ENCODE peak calls at places on chromosomes 3 and 15, in nine cellular contexts. Y, D, C, G, O, B, J, H and X are unnamed samples.

GRCh38 chr3:28077566-28077965 is 163.9 kb upstream of the CMC1 start:
- DNase-seq in Y (peak; percentile 16), D (peak; percentile 59), C (no peak), G (peak; percentile 5), O (peak; percentile 71), B (no peak), J (no peak), H (peak; percentile 12), X (no peak)

GRCh38 chr3:46578973-46579755 is 13.1 kb upstream of the LRRC2 start:
- DNase-seq in Y (no peak), D (no peak), C (no peak), G (no peak), O (no peak), B (no peak), J (no peak), H (no peak), X (no peak)

GRCh38 chr15:89531796-89532537 is 35.6 kb upstream of the RHCG start:
- DNase-seq in Y (no peak), D (no peak), C (no peak), G (no peak), O (no peak), B (no peak), J (no peak), H (no peak), X (no peak)

GRCh38 chr3:183287301-183287971 is 34.4 kb downstream of the B3GNT5 start:
- DNase-seq in Y (peak; percentile 95), D (no peak), C (no peak), G (peak; percentile 93), O (no peak), B (peak; percentile 91), J (no peak), H (no peak), X (peak; percentile 48)

GRCh38 chr3:9500108-9501050 is 53.2 kb downstream of the LHFPL4 start:
- DNase-seq in Y (peak; percentile 66), D (peak; percentile 92), C (peak; percentile 25), G (peak; percentile 54), O (peak; percentile 94), B (peak; percentile 98), J (peak; percentile 81), H (peak; percentile 48), X (peak; percentile 85)

GRCh38 chr15:90400759-90401314 is 12.8 kb downstream of the IQGAP1 start:
- DNase-seq in Y (peak; percentile 98), D (peak; percentile 79), C (peak; percentile 73), G (peak; percentile 96), O (peak; percentile 92), B (peak; percentile 94), J (peak; percentile 41), H (peak; percentile 91), X (peak; percentile 89)

GRCh38 chr3:29677421-29677820 is 396.6 kb downstream of the RBMS3 start:
- DNase-seq in Y (peak; percentile 8), D (no peak), C (no peak), G (peak; percentile 16), O (no peak), B (no peak), J (no peak), H (no peak), X (no peak)

GRCh38 chr3:123229145-123229544 is 27.4 kb downstream of the SEC22A start:
- DNase-seq in Y (no peak), D (no peak), C (no peak), G (peak; percentile 2), O (no peak), B (no peak), J (peak; percentile 6), H (no peak), X (no peak)

GRCh38 chr3:14216257-14217048 is 37.8 kb downstream of the LSM3 start:
- DNase-seq in Y (peak; percentile 86), D (peak; percentile 97), C (no peak), G (no peak), O (peak; percentile 97), B (no peak), J (peak; percentile 85), H (no peak), X (no peak)

GRCh38 chr3:126261037-126261436 is 80.7 kb upstream of the ALDH1L1 start:
- DNase-seq in Y (peak; percentile 17), D (no peak), C (no peak), G (peak; percentile 61), O (peak; percentile 40), B (peak; percentile 74), J (no peak), H (no peak), X (peak; percentile 55)

GRCh38 chr3:126257984-126258383 is 77.6 kb upstream of the ALDH1L1 start:
- DNase-seq in Y (no peak), D (no peak), C (no peak), G (no peak), O (no peak), B (no peak), J (no peak), H (no peak), X (no peak)

GRCh38 chr3:126259411-126260391 is 79.3 kb upstream of the ALDH1L1 start:
- DNase-seq in Y (no peak), D (peak; percentile 70), C (no peak), G (peak; percentile 10), O (peak; percentile 66), B (peak; percentile 87), J (peak; percentile 79), H (no peak), X (peak; percentile 49)

GRCh38 chr3:126257174-126257573 is 76.8 kb upstream of the ALDH1L1 start:
- DNase-seq in Y (no peak), D (no peak), C (no peak), G (no peak), O (no peak), B (no peak), J (no peak), H (no peak), X (no peak)

GRCh38 chr3:126258670-126259069 is 78.3 kb upstream of the ALDH1L1 start:
- DNase-seq in Y (no peak), D (no peak), C (no peak), G (no peak), O (no peak), B (peak; percentile 10), J (no peak), H (no peak), X (no peak)
- H2AFZ ChIP-seq in Y (no peak overlapping the region), D (no peak overlapping the region), C (no peak overlapping the region), G (no peak overlapping the region), O (no peak overlapping the region), B (no peak overlapping the region), J (no peak overlapping the region), H (peak overlapping the region; percentile 66), X (no peak overlapping the region)

GRCh38 chr15:57592426-57592825 is 722 bp downstream of the MYZAP start:
- DNase-seq in Y (no peak), D (no peak), C (no peak), G (no peak), O (no peak), B (peak; percentile 62), J (peak; percentile 22), H (no peak), X (no peak)

GRCh38 chr15:57595011-57595866 is 3.5 kb downstream of the MYZAP start:
- DNase-seq in Y (no peak), D (no peak), C (no peak), G (no peak), O (no peak), B (peak; percentile 88), J (peak; percentile 45), H (no peak), X (peak; percentile 38)

GRCh38 chr15:57596301-57596855 is 4.7 kb downstream of the MYZAP start:
- DNase-seq in Y (no peak), D (no peak), C (no peak), G (no peak), O (no peak), B (no peak), J (no peak), H (no peak), X (no peak)

GRCh38 chr15:57592836-57593420 is 1.2 kb downstream of the MYZAP start:
- DNase-seq in Y (no peak), D (no peak), C (no peak), G (no peak), O (no peak), B (no peak), J (no peak), H (no peak), X (no peak)

GRCh38 chr15:57594479-57594878 is 2.8 kb downstream of the MYZAP start:
- DNase-seq in Y (no peak), D (no peak), C (no peak), G (no peak), O (no peak), B (no peak), J (no peak), H (no peak), X (no peak)
- H3K4me1 ChIP-seq in Y (no peaks in the 10 kb centered on the region), D (no peaks in the 10 kb centered on the region), C (peaks cover 19% of the 10 kb centered on the region), G (no peaks in the 10 kb centered on the region), O (peaks cover 13% of the 10 kb centered on the region), B (peaks cover 3% of the 10 kb centered on the region), J (no peaks in the 10 kb centered on the region), H (peaks cover 37% of the 10 kb centered on the region), X (peaks cover 39% of the 10 kb centered on the region)

DNA sequence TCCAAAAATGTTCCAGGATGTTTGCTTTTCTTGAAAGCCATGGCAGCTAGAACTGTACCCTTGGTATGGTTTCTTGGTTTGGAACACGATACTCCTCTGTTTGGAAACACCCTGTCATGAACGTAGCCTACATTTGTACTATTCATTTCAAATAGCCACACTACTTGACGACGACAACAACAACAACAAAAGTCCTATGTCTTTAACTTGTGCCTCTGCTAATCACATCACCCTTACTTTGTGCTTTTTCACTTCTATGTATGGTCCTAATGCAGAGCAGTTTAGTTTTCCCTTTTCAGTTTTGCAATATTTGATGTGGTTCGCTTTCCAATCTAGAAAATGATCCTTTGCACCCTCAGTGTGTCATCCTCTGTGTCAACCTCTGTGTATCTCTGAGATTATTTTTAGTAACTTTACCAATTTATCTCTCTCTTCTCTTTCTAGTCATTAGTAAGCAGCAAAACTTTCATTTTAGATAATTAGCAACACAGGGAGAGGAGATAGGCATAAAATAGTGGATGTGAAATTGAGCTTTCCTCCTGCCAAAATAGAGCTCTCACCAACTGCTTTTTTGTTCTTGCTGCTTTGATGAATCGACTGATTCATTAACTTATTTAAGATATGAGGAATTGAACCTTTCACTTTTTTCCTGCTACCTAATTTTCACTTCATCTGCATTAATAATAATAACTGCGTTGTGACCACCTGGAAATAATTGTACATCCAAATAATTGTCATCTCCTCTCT is 44.1 kb upstream of the TP63 start:
- DNase-seq in Y (no peak), D (no peak), C (no peak), G (no peak), O (no peak), B (no peak), J (no peak), H (no peak), X (no peak)
- H3K4me2 ChIP-seq in Y (no peak overlapping the region), D (no peak overlapping the region), C (no peak overlapping the region), G (no peak overlapping the region), O (no peak overlapping the region), B (peak overlapping the region; percentile 5), J (no peak overlapping the region), H (no peak overlapping the region), X (no peak overlapping the region)

GRCh38 chr3:155079795-155080546 is at the start of gene MME:
- DNase-seq in Y (peak; percentile 52), D (peak; percentile 94), C (no peak), G (peak; percentile 73), O (peak; percentile 94), B (peak; percentile 92), J (peak; percentile 76), H (no peak), X (peak; percentile 74)
- H2AFZ ChIP-seq in Y (peak within 1 kb of the TSS; percentile 87), D (peak within 1 kb of the TSS; percentile 87), C (peak within 1 kb of the TSS; percentile 79), G (peak within 1 kb of the TSS; percentile 95), O (peak within 1 kb of the TSS; percentile 97), B (peak within 1 kb of the TSS; percentile 97), J (peak within 1 kb of the TSS; percentile 93), H (no peak within 1 kb of the TSS), X (peak within 1 kb of the TSS; percentile 65)

DNA sequence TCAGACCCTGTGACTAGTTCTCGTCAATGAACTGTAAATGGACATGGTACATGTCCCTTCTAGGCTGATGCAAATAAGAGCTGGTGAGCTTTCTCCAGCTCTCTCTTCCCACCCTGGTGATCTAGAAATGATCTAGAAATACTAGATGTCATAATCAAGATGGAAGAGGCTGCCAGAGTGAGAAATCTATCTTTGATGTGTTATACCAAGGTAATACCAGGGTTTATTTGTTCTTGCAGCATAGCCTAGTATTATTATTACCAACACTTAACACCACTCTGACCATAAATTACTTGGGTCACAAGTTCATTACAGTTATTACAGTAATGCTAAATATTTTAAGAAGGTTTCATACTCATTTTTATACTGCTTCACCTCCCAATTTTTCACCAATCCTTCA is 138.4 kb upstream of the LMCD1 start:
- DNase-seq in Y (no peak), D (no peak), C (no peak), G (no peak), O (no peak), B (no peak), J (no peak), H (no peak), X (no peak)
- H3K4me1 ChIP-seq in Y (no peaks in the 10 kb centered on the region), D (no peaks in the 10 kb centered on the region), C (no peaks in the 10 kb centered on the region), G (no peaks in the 10 kb centered on the region), O (no peaks in the 10 kb centered on the region), B (no peaks in the 10 kb centered on the region), J (no peaks in the 10 kb centered on the region), H (no peaks in the 10 kb centered on the region), X (no peaks in the 10 kb centered on the region)